ENCODE peak calls at places on chromosomes 6 and 20, in nine cellular contexts. E is CD8-positive, alpha-beta memory T cell; O is body of pancreas; T is right atrium auricular region; A is psoas muscle; Z is fibroblast of lung; K is ovary; J is GM23338; S is HAP-1. G is an unnamed sample.

GRCh38 chr6:100230976-100231316 is 233.8 kb downstream of the SIM1 start:
- DNase-seq in O (no peak), S (no peak), J (no peak), E (no peak), A (no peak), Z (no peak), T (no peak), K (no peak), G (no peak)

GRCh38 chr20:20553534-20553933 is 158.9 kb downstream of the RALGAPA2 start:
- DNase-seq in K (no peak), J (no peak), T (no peak), E (no peak), S (no peak), O (no peak), Z (no peak), A (no peak), G (no peak)

GRCh38 chr20:11210611-11211010 is 536.8 kb upstream of the JAG1 start:
- DNase-seq in Z (no peak), E (no peak), A (no peak), K (no peak), S (no peak), T (no peak), J (no peak), O (no peak), G (no peak)

GRCh38 chr6:3524461-3524860 is 67.6 kb upstream of the SLC22A23 start:
- DNase-seq in A (no peak), J (no peak), T (no peak), O (no peak), E (no peak), Z (no peak), K (no peak), S (no peak), G (no peak)

GRCh38 chr6:3887150-3887700 is 38.1 kb downstream of the FAM50B start:
- DNase-seq in S (no peak), A (no peak), T (no peak), Z (peak; percentile 63), O (no peak), J (peak; percentile 37), E (no peak), K (no peak), G (peak; percentile 51)

GRCh38 chr20:45910670-45911485 is 1.1 kb downstream of the PLTP start:
- DNase-seq in S (peak; percentile 100), A (peak; percentile 95), T (peak; percentile 100), Z (peak; percentile 100), K (peak; percentile 100), J (peak; percentile 100), E (peak; percentile 82), O (peak; percentile 99), G (peak; percentile 98)

GRCh38 chr20:58604410-58604881 is 46.6 kb upstream of the STX16 start:
- DNase-seq in Z (no peak), O (no peak), K (no peak), A (no peak), S (no peak), E (no peak), J (no peak), T (no peak), G (peak; percentile 2)

GRCh38 chr6:156866181-156866862 is 89.1 kb downstream of the ARID1B start:
- DNase-seq in Z (peak; percentile 64), O (no peak), S (no peak), J (no peak), A (no peak), K (no peak), T (no peak), E (no peak), G (no peak)

GRCh38 chr20:53609501-53610445 is 16.1 kb upstream of the ZNF217 start:
- DNase-seq in Z (peak; percentile 61), K (peak; percentile 64), J (peak; percentile 66), O (peak; percentile 46), T (peak; percentile 68), E (peak; percentile 86), A (peak; percentile 30), S (peak; percentile 83), G (peak; percentile 87)

GRCh38 chr20:17655865-17656489 is 26.1 kb downstream of the RRBP1 start:
- DNase-seq in E (no peak), A (no peak), S (peak; percentile 39), Z (no peak), T (no peak), J (peak; percentile 70), O (peak; percentile 7), K (no peak), G (no peak)

DNA sequence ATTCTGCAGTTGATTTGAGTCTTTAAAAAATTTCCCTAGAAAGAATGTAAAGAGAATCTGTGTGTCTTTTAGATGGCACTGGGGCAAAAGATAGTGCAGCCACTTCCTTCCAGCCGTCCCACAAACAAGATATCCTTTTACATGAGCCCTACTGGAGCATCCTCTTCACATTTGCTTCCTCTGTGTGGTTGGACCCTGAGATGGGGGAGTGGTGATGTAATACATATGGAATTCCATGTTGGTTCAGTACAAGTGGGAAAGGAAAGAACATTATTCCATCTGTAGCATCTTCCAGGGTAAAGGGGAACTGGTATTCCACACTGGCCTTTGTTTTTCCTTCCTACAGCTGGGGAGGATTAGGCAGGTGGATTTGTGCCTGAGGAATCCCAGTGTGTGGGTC is 78.9 kb upstream of the ISM1 start:
- DNase-seq in E (no peak), J (no peak), O (no peak), T (no peak), S (no peak), Z (no peak), A (no peak), K (no peak), G (no peak)
- H3K4me1 ChIP-seq in E (no peaks in the 10 kb centered on the region), J (no peaks in the 10 kb centered on the region), O (no peaks in the 10 kb centered on the region), T (peaks cover 7% of the 10 kb centered on the region), S (no peaks in the 10 kb centered on the region), Z (no peaks in the 10 kb centered on the region), A (peaks cover 9% of the 10 kb centered on the region), K (no peaks in the 10 kb centered on the region), G (no peaks in the 10 kb centered on the region)

GRCh38 chr6:43877021-43877420 is 107.0 kb downstream of the VEGFA start:
- DNase-seq in J (no peak), Z (no peak), E (no peak), A (no peak), O (no peak), S (no peak), K (no peak), T (no peak), G (no peak)
- H3K4me1 ChIP-seq in J (no peaks in the 10 kb centered on the region), Z (no peaks in the 10 kb centered on the region), E (no peaks in the 10 kb centered on the region), A (no peaks in the 10 kb centered on the region), O (peaks cover 19% of the 10 kb centered on the region), S (no peaks in the 10 kb centered on the region), K (no peaks in the 10 kb centered on the region), T (no peaks in the 10 kb centered on the region), G (no peaks in the 10 kb centered on the region)

GRCh38 chr6:31556312-31556711 is 8.9 kb downstream of the NFKBIL1 start:
- DNase-seq in J (no peak), A (no peak), O (no peak), T (no peak), E (no peak), Z (no peak), K (no peak), S (no peak), G (no peak)
- H3K4me1 ChIP-seq in J (peaks cover 3% of the 10 kb centered on the region), A (peaks cover 22% of the 10 kb centered on the region), O (peaks cover 13% of the 10 kb centered on the region), T (peaks cover 39% of the 10 kb centered on the region), E (peaks cover 51% of the 10 kb centered on the region), Z (peaks cover 11% of the 10 kb centered on the region), K (no peaks in the 10 kb centered on the region), S (no peaks in the 10 kb centered on the region), G (peaks cover 42% of the 10 kb centered on the region)

DNA sequence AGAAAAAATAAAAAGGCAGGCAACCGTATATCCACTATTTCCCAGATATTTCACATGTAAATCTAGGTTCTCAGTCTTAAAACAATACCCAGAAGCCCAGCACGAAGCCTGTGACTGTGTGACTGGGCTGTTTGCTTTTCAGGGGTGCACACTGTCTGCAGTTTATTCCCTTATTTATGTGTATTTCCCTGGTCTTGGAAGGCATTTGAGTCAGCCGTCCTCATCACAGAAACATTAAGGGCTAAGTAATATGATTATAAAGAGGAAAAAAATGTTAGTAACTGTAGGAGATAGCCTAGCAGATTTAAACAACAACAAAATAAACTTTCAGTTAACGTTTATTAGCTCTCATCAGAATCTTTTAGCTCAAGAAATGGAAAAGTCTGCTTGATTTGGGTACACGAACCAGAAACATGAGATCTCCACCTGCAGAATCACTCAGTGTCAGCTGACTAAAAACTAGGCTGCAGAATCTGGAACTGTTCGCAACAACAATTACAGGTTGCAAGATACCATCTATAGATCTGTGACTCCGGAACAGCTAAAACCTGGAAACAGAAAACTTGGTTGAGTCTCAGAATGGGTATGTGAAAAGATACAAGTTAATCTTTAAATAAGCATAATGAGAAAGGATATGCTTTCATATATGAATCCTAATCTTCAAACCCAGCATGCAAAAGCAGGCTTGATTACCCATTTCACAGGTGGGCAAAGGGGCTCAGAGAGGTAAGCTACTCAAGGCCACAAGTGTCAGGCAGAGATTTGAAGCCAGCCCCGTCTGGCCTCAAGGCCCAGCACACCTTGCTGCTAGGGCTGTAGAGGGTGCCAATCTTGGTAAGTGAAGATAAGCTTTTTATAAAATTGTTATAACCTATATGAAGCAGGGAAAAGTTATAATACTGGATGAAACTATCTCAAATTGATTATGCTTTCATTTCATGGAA is 21.1 kb downstream of the GCLC start:
- DNase-seq in A (no peak), J (no peak), S (no peak), K (no peak), T (no peak), Z (no peak), O (no peak), E (no peak), G (no peak)
- H3K4me1 ChIP-seq in A (peaks cover 47% of the 10 kb centered on the region), J (peaks cover 45% of the 10 kb centered on the region), S (peaks cover 56% of the 10 kb centered on the region), K (no peaks in the 10 kb centered on the region), T (peaks cover 41% of the 10 kb centered on the region), Z (peaks cover 7% of the 10 kb centered on the region), O (peaks cover 49% of the 10 kb centered on the region), E (no peaks in the 10 kb centered on the region), G (no peaks in the 10 kb centered on the region)

DNA sequence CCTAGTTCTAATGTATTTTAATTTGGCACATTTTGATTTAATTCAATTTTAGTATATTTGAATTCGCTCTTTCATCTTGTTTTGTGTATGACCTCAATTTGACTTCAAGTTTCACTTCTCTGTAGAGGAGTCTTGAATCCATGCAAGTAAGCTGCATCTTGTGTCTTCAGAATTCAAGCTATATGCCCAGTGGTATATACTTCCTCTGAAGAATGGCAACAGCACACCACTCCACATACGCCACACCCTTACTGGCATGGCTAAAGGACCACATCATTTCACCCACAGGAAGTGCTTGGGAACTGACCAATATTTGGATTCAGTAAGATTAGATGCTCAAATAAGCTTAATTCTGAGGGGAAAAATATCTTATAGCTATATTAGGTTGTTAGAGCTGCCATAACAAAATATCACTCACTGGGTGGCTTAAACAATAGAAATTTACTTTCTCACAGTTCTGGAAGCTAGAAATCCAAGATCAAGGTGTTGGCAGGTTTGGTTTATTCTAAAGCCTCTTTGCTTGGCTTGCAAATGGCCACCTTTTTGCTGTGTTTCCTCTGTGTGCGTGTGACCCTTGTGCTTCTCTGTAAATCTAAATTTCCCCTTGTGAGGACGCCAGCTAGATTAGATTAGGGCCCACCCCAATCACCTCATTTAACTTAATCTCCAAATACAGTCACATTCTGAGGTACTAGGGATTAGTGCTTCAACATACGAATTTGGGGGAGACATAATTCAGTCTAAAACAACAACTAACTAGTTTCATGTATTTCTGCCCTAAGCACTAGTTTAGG is 2.8 kb upstream of the ASF1A start:
- DNase-seq in E (peak; percentile 21), J (no peak), Z (no peak), T (no peak), K (no peak), A (no peak), S (no peak), O (no peak), G (no peak)
- H3K4me1 ChIP-seq in E (peaks cover 57% of the 10 kb centered on the region), J (peaks cover 28% of the 10 kb centered on the region), Z (peaks cover 2% of the 10 kb centered on the region), T (peaks cover 23% of the 10 kb centered on the region), K (peaks cover 3% of the 10 kb centered on the region), A (peaks cover 14% of the 10 kb centered on the region), S (peaks cover 4% of the 10 kb centered on the region), O (peaks cover 19% of the 10 kb centered on the region), G (no peaks in the 10 kb centered on the region)

G was measured in Peyer's patch.